ENCODE peak calls at places on chromosomes 1 and 21, in four cellular contexts. One of them, this sample, is unnamed.

GRCh38 chr1:212600071-212600915 is 8.3 kb upstream of the ATF3 start:
- DNase-seq in H1: no peak
- DNase-seq in H9: no peak
- DNase-seq in IMR-90: no peak
- DNase-seq in this sample: no peak

GRCh38 chr1:1599030-1599916 is 662 bp downstream of the FNDC10 start:
- DNase-seq in IMR-90: peak
- DNase-seq in H1: no peak
- DNase-seq in H9: peak
- DNase-seq in this sample: peak

GRCh38 chr21:44440241-44441040 is 14.9 kb upstream of the LRRC3 start:
- DNase-seq in H9: no peak
- DNase-seq in H1: no peak
- DNase-seq in IMR-90: no peak
- DNase-seq in this sample: no peak

GRCh38 chr1:3923378-3924185 is 23.5 kb upstream of the C1orf174 start:
- DNase-seq in IMR-90: no peak
- DNase-seq in H1: no peak
- DNase-seq in H9: no peak
- DNase-seq in this sample: no peak

GRCh38 chr21:41979335-41979734 is 25.5 kb upstream of the C2CD2 start:
- DNase-seq in IMR-90: no peak
- DNase-seq in H9: no peak
- DNase-seq in H1: no peak
- DNase-seq in this sample: no peak

GRCh38 chr1:78003070-78003751 is 1.5 kb upstream of the DNAJB4 start:
- DNase-seq in IMR-90: no peak
- DNase-seq in H1: no peak
- DNase-seq in H9: no peak
- DNase-seq in this sample: no peak

GRCh38 chr1:173341307-173341706 is 134.2 kb upstream of the TNFSF4 start:
- DNase-seq in H1: no peak
- DNase-seq in H9: no peak
- DNase-seq in IMR-90: peak
- DNase-seq in this sample: no peak

GRCh38 chr1:230753586-230754251 is 6.5 kb downstream of the CAPN9 start:
- DNase-seq in H9: peak
- DNase-seq in H1: peak
- DNase-seq in IMR-90: no peak
- DNase-seq in this sample: peak

GRCh38 chr21:18782721-18783120 is 379.1 kb upstream of the TMPRSS15 start:
- DNase-seq in IMR-90: no peak
- DNase-seq in H9: no peak
- DNase-seq in H1: no peak
- DNase-seq in this sample: no peak

DNA sequence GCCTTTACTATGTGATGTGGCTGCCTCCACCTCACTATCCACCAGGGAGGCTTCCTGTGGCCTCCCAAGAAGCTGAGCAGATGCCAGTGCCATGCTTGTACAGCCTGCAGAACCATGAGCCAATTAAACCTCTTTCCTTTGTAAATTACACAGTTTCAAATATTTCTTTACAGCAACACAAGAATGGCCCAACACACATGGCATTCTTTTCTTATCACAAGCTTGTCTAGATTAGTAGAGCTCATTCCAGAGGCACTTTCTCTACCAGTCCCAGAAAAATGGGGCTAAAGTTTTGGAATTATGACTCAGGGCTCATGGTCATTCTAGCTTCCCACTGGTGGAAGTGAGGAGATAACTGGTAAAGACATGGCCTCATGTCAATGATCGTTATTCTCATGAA is 655.2 kb downstream of the LMO4 start:
- DNase-seq in H9: no peak
- DNase-seq in H1: no peak
- DNase-seq in IMR-90: no peak
- DNase-seq in this sample: no peak
- H4K91ac ChIP-seq in H9: no peak
- H4K91ac ChIP-seq in H1: no peak
- H4K91ac ChIP-seq in IMR-90: no peak
- H4K91ac ChIP-seq in this sample: no peak

GRCh38 chr1:209457618-209458017 is 125.9 kb upstream of the CAMK1G start:
- DNase-seq in H9: no peak
- DNase-seq in H1: no peak
- DNase-seq in IMR-90: no peak
- DNase-seq in this sample: no peak
- H2BK5ac ChIP-seq in H9: no peak
- H2BK5ac ChIP-seq in H1: no peak
- H2BK5ac ChIP-seq in IMR-90: no peak
- H2BK5ac ChIP-seq in this sample: no peak

DNA sequence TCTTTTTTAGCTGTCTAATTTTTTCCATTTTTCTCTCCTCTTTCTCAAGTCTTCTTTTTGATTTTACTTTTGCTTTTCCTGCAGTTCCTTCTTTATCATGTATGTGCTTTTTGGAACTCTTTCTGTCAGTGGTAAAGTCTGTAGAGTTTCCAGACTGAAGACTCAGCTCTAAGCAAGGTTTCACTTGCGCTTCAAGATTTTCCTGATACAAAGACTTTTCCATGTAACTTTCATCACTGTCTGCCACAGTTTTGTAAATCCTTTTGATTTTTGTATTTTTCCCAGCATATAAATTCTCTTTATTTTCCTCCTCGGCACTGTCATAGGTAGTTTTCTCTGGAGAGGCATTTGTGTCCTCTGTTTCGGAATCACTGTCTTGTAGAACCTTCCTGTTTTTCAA is 5.5 kb downstream of the CLSPN start:
- DNase-seq in IMR-90: no peak
- DNase-seq in H9: no peak
- DNase-seq in H1: no peak
- DNase-seq in this sample: no peak
- H2BK15ac ChIP-seq in IMR-90: no peak
- H2BK15ac ChIP-seq in H9: no peak
- H2BK15ac ChIP-seq in H1: no peak
- H2BK15ac ChIP-seq in this sample: no peak

DNA sequence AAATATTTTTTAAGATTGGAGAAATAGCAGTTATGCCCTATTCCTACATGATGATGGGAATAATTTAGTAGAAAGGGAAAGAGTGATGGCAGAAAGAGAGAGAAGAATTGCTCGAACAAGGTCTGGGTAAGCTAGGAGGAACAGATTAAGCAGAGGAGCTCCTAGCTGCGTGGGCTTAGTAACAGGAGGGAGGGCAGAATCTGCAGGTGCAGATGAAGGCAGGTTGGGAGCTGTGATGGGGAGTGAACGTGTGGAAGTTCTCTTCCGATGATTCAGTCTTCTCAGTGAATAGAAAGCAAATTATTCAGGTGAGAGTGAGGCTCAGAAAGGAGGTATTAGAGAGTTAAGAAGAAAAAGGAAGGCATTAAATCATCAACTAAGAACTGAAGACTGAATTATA is 8.3 kb upstream of the CR1 start:
- DNase-seq in H9: no peak
- DNase-seq in H1: no peak
- DNase-seq in IMR-90: no peak
- DNase-seq in this sample: no peak
- H4K91ac ChIP-seq in H9: no peak
- H4K91ac ChIP-seq in H1: no peak
- H4K91ac ChIP-seq in IMR-90: no peak
- H4K91ac ChIP-seq in this sample: no peak

DNA sequence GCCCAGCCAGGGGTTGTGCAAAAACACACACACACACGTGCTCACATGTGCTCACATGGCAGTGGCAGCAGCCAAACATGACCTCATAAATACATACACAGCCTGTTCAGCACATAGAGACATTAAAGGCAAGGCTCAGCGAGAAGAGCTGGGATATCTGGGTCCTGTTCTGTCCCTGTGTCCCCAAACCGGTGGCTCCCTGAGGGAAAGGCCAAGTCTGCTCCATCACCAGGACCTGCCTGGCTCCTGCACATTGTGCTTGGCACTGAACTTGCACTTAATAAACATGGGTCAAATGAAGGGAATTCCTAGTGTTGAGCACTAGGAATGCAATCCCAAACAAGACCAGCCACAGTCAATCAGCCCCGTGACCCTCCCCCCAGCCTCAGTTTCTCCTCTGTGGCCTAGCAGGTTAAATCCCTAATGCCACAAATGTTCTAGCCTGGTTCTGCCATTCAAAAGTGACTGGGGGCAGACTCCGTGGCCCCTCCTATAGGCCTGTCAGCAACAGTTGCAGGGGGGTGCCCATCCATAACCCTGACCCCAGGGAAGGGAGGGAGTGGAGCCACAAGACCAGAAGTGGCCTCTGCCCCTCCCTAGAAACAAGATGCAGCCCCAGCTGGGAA is 160.9 kb upstream of the VAMP3 start:
- DNase-seq in H1: no peak
- DNase-seq in IMR-90: no peak
- DNase-seq in H9: no peak
- DNase-seq in this sample: no peak
- H2BK5ac ChIP-seq in H1: peak
- H2BK5ac ChIP-seq in IMR-90: no peak
- H2BK5ac ChIP-seq in H9: no peak
- H2BK5ac ChIP-seq in this sample: no peak

GRCh38 chr1:198761859-198762616 is 123.2 kb downstream of the PTPRC start:
- DNase-seq in IMR-90: no peak
- DNase-seq in H1: no peak
- DNase-seq in H9: no peak
- DNase-seq in this sample: no peak

GRCh38 chr1:198763298-198763714 is 124.5 kb downstream of the PTPRC start:
- DNase-seq in H9: no peak
- DNase-seq in H1: no peak
- DNase-seq in IMR-90: peak
- DNase-seq in this sample: no peak

GRCh38 chr1:198764748-198765147 is 125.9 kb downstream of the PTPRC start:
- DNase-seq in H9: no peak
- DNase-seq in H1: no peak
- DNase-seq in IMR-90: peak
- DNase-seq in this sample: no peak
- H2BK15ac ChIP-seq in H9: no peak
- H2BK15ac ChIP-seq in H1: no peak
- H2BK15ac ChIP-seq in IMR-90: no peak
- H2BK15ac ChIP-seq in this sample: no peak

This sample was measured in neuronal stem cell.